ENCODE peak calls at places on chromosomes 2 and 18, in nine cellular contexts. One of them, this sample, is unnamed.

GRCh38 chr18:39591647-39592046 is 2026.0 kb upstream of the CELF4 start:
- DNase-seq in AG10803: no peak
- DNase-seq in kidney epithelial cell: no peak
- DNase-seq in kidney: no peak
- DNase-seq in CD8-positive, alpha-beta T cell: no peak
- DNase-seq in brain microvascular endothelial cell: no peak
- DNase-seq in AG09309: no peak
- DNase-seq in keratinocyte: no peak
- DNase-seq in IMR-90: no peak
- DNase-seq in this sample: no peak

GRCh38 chr18:53649621-53650020 is 574.8 kb downstream of the MBD2 start:
- DNase-seq in AG10803: no peak
- DNase-seq in kidney epithelial cell: no peak
- DNase-seq in kidney: no peak
- DNase-seq in CD8-positive, alpha-beta T cell: no peak
- DNase-seq in brain microvascular endothelial cell: no peak
- DNase-seq in AG09309: no peak
- DNase-seq in keratinocyte: no peak
- DNase-seq in IMR-90: no peak
- DNase-seq in this sample: no peak

GRCh38 chr2:38245114-38245641 is 131.9 kb downstream of the ATL2 start:
- DNase-seq in AG10803: no peak
- DNase-seq in kidney epithelial cell: peak; percentile 21
- DNase-seq in kidney: no peak
- DNase-seq in CD8-positive, alpha-beta T cell: no peak
- DNase-seq in brain microvascular endothelial cell: no peak
- DNase-seq in AG09309: no peak
- DNase-seq in keratinocyte: no peak
- DNase-seq in IMR-90: peak; percentile 5
- DNase-seq in this sample: peak; percentile 66

GRCh38 chr2:20415511-20415918 is 31.4 kb upstream of the RHOB start:
- DNase-seq in AG10803: peak; percentile 52
- DNase-seq in kidney epithelial cell: no peak
- DNase-seq in kidney: no peak
- DNase-seq in CD8-positive, alpha-beta T cell: no peak
- DNase-seq in brain microvascular endothelial cell: no peak
- DNase-seq in AG09309: no peak
- DNase-seq in keratinocyte: peak; percentile 73
- DNase-seq in IMR-90: no peak
- DNase-seq in this sample: peak; percentile 84

GRCh38 chr2:220034356-220035121 is 407.1 kb downstream of the SLC4A3 start:
- DNase-seq in AG10803: peak; percentile 74
- DNase-seq in kidney epithelial cell: peak; percentile 49
- DNase-seq in kidney: no peak
- DNase-seq in CD8-positive, alpha-beta T cell: no peak
- DNase-seq in brain microvascular endothelial cell: peak; percentile 37
- DNase-seq in AG09309: peak; percentile 18
- DNase-seq in keratinocyte: no peak
- DNase-seq in IMR-90: peak; percentile 72
- DNase-seq in this sample: peak; percentile 36

GRCh38 chr2:52597361-52597760 is 1170.2 kb upstream of the CHAC2 start:
- DNase-seq in AG10803: no peak
- DNase-seq in kidney epithelial cell: no peak
- DNase-seq in kidney: no peak
- DNase-seq in CD8-positive, alpha-beta T cell: no peak
- DNase-seq in brain microvascular endothelial cell: peak; percentile 43
- DNase-seq in AG09309: no peak
- DNase-seq in keratinocyte: no peak
- DNase-seq in IMR-90: peak; percentile 12
- DNase-seq in this sample: peak; percentile 4

GRCh38 chr2:46872876-46873631 is 42.6 kb downstream of the MCFD2 start:
- DNase-seq in AG10803: peak; percentile 89
- DNase-seq in kidney epithelial cell: no peak
- DNase-seq in kidney: peak; percentile 7
- DNase-seq in CD8-positive, alpha-beta T cell: no peak
- DNase-seq in brain microvascular endothelial cell: no peak
- DNase-seq in AG09309: no peak
- DNase-seq in keratinocyte: no peak
- DNase-seq in IMR-90: peak; percentile 33
- DNase-seq in this sample: no peak

GRCh38 chr2:85675866-85676548 is 8.0 kb upstream of the SFTPB start:
- DNase-seq in AG10803: no peak
- DNase-seq in kidney epithelial cell: no peak
- DNase-seq in kidney: no peak
- DNase-seq in CD8-positive, alpha-beta T cell: no peak
- DNase-seq in brain microvascular endothelial cell: no peak
- DNase-seq in AG09309: no peak
- DNase-seq in keratinocyte: no peak
- DNase-seq in IMR-90: no peak
- DNase-seq in this sample: no peak

GRCh38 chr2:30371772-30372373 is 75.2 kb upstream of the LCLAT1 start:
- DNase-seq in AG10803: peak; percentile 98
- DNase-seq in kidney epithelial cell: no peak
- DNase-seq in kidney: no peak
- DNase-seq in CD8-positive, alpha-beta T cell: no peak
- DNase-seq in brain microvascular endothelial cell: no peak
- DNase-seq in AG09309: peak; percentile 60
- DNase-seq in keratinocyte: no peak
- DNase-seq in IMR-90: no peak
- DNase-seq in this sample: peak; percentile 29

GRCh38 chr2:191202881-191203397 is 42.3 kb upstream of the MYO1B start:
- DNase-seq in AG10803: peak; percentile 91
- DNase-seq in kidney epithelial cell: no peak
- DNase-seq in kidney: no peak
- DNase-seq in CD8-positive, alpha-beta T cell: no peak
- DNase-seq in brain microvascular endothelial cell: no peak
- DNase-seq in AG09309: peak; percentile 56
- DNase-seq in keratinocyte: peak; percentile 70
- DNase-seq in IMR-90: peak; percentile 83
- DNase-seq in this sample: peak; percentile 71

GRCh38 chr2:136901732-136902131 is 136.4 kb downstream of the THSD7B start:
- DNase-seq in AG10803: no peak
- DNase-seq in kidney epithelial cell: no peak
- DNase-seq in kidney: no peak
- DNase-seq in CD8-positive, alpha-beta T cell: no peak
- DNase-seq in brain microvascular endothelial cell: no peak
- DNase-seq in AG09309: no peak
- DNase-seq in keratinocyte: no peak
- DNase-seq in IMR-90: no peak
- DNase-seq in this sample: no peak

GRCh38 chr2:168641636-168642035 is 160.8 kb upstream of the NOSTRIN start:
- DNase-seq in AG10803: no peak
- DNase-seq in kidney epithelial cell: no peak
- DNase-seq in kidney: no peak
- DNase-seq in CD8-positive, alpha-beta T cell: no peak
- DNase-seq in brain microvascular endothelial cell: no peak
- DNase-seq in AG09309: no peak
- DNase-seq in keratinocyte: no peak
- DNase-seq in IMR-90: peak; percentile 9
- DNase-seq in this sample: no peak

GRCh38 chr18:2409906-2410305 is 161.4 kb downstream of the METTL4 start:
- DNase-seq in AG10803: no peak
- DNase-seq in kidney epithelial cell: no peak
- DNase-seq in kidney: no peak
- DNase-seq in CD8-positive, alpha-beta T cell: no peak
- DNase-seq in brain microvascular endothelial cell: no peak
- DNase-seq in AG09309: no peak
- DNase-seq in keratinocyte: no peak
- DNase-seq in IMR-90: no peak
- DNase-seq in this sample: peak; percentile 77

GRCh38 chr2:29518988-29519925 is 402.1 kb downstream of the ALK start:
- DNase-seq in AG10803: peak; percentile 87
- DNase-seq in kidney epithelial cell: peak; percentile 52
- DNase-seq in kidney: no peak
- DNase-seq in CD8-positive, alpha-beta T cell: no peak
- DNase-seq in brain microvascular endothelial cell: peak; percentile 43
- DNase-seq in AG09309: peak; percentile 39
- DNase-seq in keratinocyte: no peak
- DNase-seq in IMR-90: peak; percentile 84
- DNase-seq in this sample: peak; percentile 79

DNA sequence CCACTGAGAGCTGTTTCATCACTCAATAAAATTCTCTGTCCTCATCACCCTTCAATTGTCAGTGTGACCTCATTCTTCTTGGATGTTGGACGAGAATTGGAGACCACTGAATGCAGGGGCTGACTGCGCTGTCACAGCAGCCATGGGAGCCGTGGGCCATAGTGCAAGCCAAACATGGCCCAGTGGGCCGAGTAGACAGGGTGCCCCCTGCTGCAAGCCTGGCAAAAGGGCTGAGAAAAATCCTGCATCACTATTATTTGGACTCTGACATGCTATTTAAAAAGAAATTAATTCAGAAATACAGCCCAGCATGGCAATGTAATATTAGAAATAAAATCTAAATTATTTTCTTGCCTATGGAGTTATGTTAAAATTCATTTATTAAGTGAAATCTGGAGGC is 67.8 kb upstream of the FAM98A start:
- DNase-seq in AG10803: no peak
- DNase-seq in kidney epithelial cell: no peak
- DNase-seq in kidney: no peak
- DNase-seq in CD8-positive, alpha-beta T cell: no peak
- DNase-seq in brain microvascular endothelial cell: no peak
- DNase-seq in AG09309: no peak
- DNase-seq in keratinocyte: no peak
- DNase-seq in IMR-90: no peak
- DNase-seq in this sample: no peak
- TF ChIP-seq CTCF in AG10803: no peak
- TF ChIP-seq CTCF in kidney epithelial cell: no peak
- TF ChIP-seq CTCF in kidney: no peak
- TF ChIP-seq CTCF in CD8-positive, alpha-beta T cell: no peak
- TF ChIP-seq CTCF in brain microvascular endothelial cell: no peak
- TF ChIP-seq CTCF in AG09309: no peak
- TF ChIP-seq CTCF in keratinocyte: no peak
- TF ChIP-seq CTCF in IMR-90: no peak
- TF ChIP-seq CTCF in this sample: no peak

DNA sequence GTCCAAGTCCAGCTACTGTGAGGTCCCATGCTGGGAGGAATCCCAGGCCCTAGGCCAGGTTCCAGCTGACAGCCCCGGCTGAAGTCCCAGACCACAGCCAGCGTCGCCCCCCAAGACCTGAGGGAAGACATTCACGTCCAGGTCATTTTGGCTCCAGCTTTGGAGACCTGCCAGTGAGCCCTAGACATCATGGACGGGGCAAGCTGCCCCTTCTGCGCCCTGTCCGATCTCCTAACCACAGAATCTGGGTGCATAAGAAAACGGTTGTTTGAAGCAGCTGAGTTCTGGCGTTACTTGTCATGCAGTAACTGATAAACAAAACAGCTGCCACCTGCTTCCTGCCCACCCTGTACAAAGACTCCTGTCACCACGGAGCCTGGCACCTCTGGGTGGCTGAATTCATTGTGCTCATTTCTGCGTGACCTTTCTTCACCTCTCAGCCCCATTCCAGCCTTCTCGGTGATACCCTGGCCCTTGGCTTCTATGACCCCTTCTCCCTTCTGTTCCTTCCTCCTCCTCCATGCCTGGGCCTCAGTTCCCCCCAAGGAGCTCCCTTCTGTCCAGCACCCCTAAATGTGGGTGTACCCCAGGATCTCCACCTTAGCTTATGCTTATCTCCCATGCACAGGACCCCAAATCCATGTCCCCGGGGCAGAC is 72.6 kb upstream of the SMAD7 start:
- DNase-seq in AG10803: no peak
- DNase-seq in kidney epithelial cell: no peak
- DNase-seq in kidney: no peak
- DNase-seq in CD8-positive, alpha-beta T cell: no peak
- DNase-seq in brain microvascular endothelial cell: no peak
- DNase-seq in AG09309: no peak
- DNase-seq in keratinocyte: no peak
- DNase-seq in IMR-90: no peak
- DNase-seq in this sample: no peak
- H3K4me3 ChIP-seq in AG10803: no peak overlapping the region
- H3K4me3 ChIP-seq in kidney epithelial cell: no peak overlapping the region
- H3K4me3 ChIP-seq in kidney: no peak overlapping the region
- H3K4me3 ChIP-seq in CD8-positive, alpha-beta T cell: no peak overlapping the region
- H3K4me3 ChIP-seq in brain microvascular endothelial cell: no peak overlapping the region
- H3K4me3 ChIP-seq in AG09309: no peak overlapping the region
- H3K4me3 ChIP-seq in keratinocyte: no peak overlapping the region
- H3K4me3 ChIP-seq in IMR-90: no peak overlapping the region
- H3K4me3 ChIP-seq in this sample: no peak overlapping the region

DNA sequence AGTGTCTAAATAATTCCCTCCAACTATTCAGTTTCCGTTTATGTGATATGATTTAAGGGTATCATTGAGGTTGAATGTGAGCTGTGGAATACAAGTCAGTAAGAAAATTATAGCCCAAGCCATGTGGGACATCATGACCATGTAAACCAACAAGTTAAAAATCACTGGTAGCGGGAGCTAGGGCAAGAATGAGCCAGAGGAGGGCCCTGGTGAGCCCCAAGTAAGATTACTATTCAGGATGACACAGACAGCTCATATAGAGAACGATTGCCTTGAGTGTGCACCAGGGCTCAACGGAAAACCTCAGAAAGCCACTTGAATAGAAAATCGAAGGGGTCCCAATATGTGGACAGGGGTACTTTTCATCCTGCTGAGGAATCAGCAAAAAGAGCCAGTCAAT is 87.8 kb upstream of the RBMS1 start:
- DNase-seq in AG10803: no peak
- DNase-seq in kidney epithelial cell: no peak
- DNase-seq in kidney: no peak
- DNase-seq in CD8-positive, alpha-beta T cell: no peak
- DNase-seq in brain microvascular endothelial cell: no peak
- DNase-seq in AG09309: no peak
- DNase-seq in keratinocyte: no peak
- DNase-seq in IMR-90: no peak
- DNase-seq in this sample: no peak
- TF ChIP-seq CTCF in AG10803: no peak
- TF ChIP-seq CTCF in kidney epithelial cell: no peak
- TF ChIP-seq CTCF in kidney: no peak
- TF ChIP-seq CTCF in CD8-positive, alpha-beta T cell: no peak
- TF ChIP-seq CTCF in brain microvascular endothelial cell: peak; percentile 25
- TF ChIP-seq CTCF in AG09309: no peak
- TF ChIP-seq CTCF in keratinocyte: no peak
- TF ChIP-seq CTCF in IMR-90: no peak
- TF ChIP-seq CTCF in this sample: no peak

DNA sequence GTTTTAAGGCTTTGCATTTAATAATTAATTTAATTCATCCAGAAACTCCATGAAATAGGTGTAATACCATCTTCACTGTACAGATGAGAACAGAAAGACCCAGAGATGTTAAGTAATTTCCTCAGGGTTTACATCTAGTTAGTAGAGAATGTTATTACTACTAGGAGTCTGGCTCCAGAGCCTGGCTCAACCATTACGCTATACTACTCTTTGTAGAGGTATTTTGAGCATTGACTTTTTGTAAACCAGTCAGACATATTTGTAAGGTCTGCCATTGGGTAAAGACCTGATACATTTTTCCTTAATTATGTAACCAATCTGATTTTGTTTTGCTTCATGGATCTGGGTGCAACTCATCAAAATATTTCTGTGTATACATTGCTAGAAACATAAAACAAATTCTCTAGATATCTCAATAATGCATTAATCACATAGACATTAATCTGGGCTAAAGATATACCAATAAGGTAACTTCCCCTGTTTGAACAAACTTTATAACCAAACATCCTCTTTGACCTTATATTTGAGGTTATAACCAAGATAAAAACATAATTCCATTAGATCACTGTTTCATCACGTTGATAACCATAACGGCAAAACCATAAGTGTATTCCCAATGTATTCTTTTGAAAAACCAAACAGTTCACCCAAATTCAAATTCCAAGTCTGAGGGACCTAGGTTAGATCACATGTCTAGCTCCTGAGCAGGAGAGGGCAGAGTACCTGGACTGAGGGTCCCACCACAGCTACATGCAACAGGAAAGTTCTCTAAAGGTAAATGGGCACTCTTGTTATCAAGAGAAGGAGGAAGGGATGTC is 135.0 kb downstream of the IKZF2 start:
- DNase-seq in AG10803: no peak
- DNase-seq in kidney epithelial cell: no peak
- DNase-seq in kidney: no peak
- DNase-seq in CD8-positive, alpha-beta T cell: no peak
- DNase-seq in brain microvascular endothelial cell: no peak
- DNase-seq in AG09309: no peak
- DNase-seq in keratinocyte: no peak
- DNase-seq in IMR-90: no peak
- DNase-seq in this sample: no peak
- H3K4me3 ChIP-seq in AG10803: no peak overlapping the region
- H3K4me3 ChIP-seq in kidney epithelial cell: no peak overlapping the region
- H3K4me3 ChIP-seq in kidney: no peak overlapping the region
- H3K4me3 ChIP-seq in CD8-positive, alpha-beta T cell: no peak overlapping the region
- H3K4me3 ChIP-seq in brain microvascular endothelial cell: no peak overlapping the region
- H3K4me3 ChIP-seq in AG09309: no peak overlapping the region
- H3K4me3 ChIP-seq in keratinocyte: no peak overlapping the region
- H3K4me3 ChIP-seq in IMR-90: no peak overlapping the region
- H3K4me3 ChIP-seq in this sample: no peak overlapping the region

This sample was measured in epithelial cell of esophagus.